ENCODE peak calls at places on chromosome 10, in six cellular contexts. V, S, C, L, Y and D are unnamed samples.

GRCh38 chr10:103942866-103943265 is 24.1 kb upstream of the SLK start:
- ATAC-seq in V (no peak), S (no peak), C (no peak), L (no peak), Y (no peak), D (no peak)

GRCh38 chr10:125983161-125983560 is 86.8 kb downstream of the FANK1 start:
- ATAC-seq in V (no peak), S (no peak), C (no peak), L (no peak), Y (no peak), D (no peak)

GRCh38 chr10:31754803-31755624 is 173.6 kb downstream of the ARHGAP12 start:
- ATAC-seq in V (no peak), S (peak; percentile 11), C (peak; percentile 17), L (peak; percentile 62), Y (no peak), D (no peak)

GRCh38 chr10:90276894-90277447 is 575.6 kb downstream of the KIF20B start:
- ATAC-seq in V (no peak), S (no peak), C (no peak), L (no peak), Y (no peak), D (no peak)

GRCh38 chr10:115932099-115932498 is 340.9 kb downstream of the GFRA1 start:
- ATAC-seq in V (no peak), S (no peak), C (no peak), L (no peak), Y (no peak), D (no peak)

GRCh38 chr10:117138838-117139580 is 939 bp upstream of the VAX1 start:
- ATAC-seq in V (no peak), S (peak; percentile 30), C (no peak), L (no peak), Y (no peak), D (no peak)

GRCh38 chr10:114603943-114604342 is 54.1 kb downstream of the ABLIM1 start:
- ATAC-seq in V (peak; percentile 18), S (no peak), C (no peak), L (peak; percentile 57), Y (peak; percentile 38), D (no peak)

GRCh38 chr10:113549856-113550255 is 3.0 kb upstream of the HABP2 start:
- ATAC-seq in V (no peak), S (no peak), C (no peak), L (no peak), Y (no peak), D (no peak)

GRCh38 chr10:78472542-78472890 is 438.9 kb downstream of the RPS24 start:
- ATAC-seq in V (no peak), S (peak; percentile 69), C (no peak), L (no peak), Y (no peak), D (no peak)

GRCh38 chr10:121078036-121078435 is 226.9 kb downstream of the WDR11 start:
- ATAC-seq in V (no peak), S (no peak), C (no peak), L (no peak), Y (no peak), D (no peak)

GRCh38 chr10:34323197-34323596 is 491.9 kb downstream of the PARD3 start:
- ATAC-seq in V (no peak), S (no peak), C (no peak), L (no peak), Y (no peak), D (no peak)

GRCh38 chr10:6319119-6319518 is 116.4 kb downstream of the PFKFB3 start:
- ATAC-seq in V (no peak), S (no peak), C (no peak), L (no peak), Y (no peak), D (no peak)

GRCh38 chr10:1515121-1515779 is 222.1 kb downstream of the ADARB2 start:
- ATAC-seq in V (no peak), S (no peak), C (no peak), L (no peak), Y (no peak), D (no peak)

GRCh38 chr10:79050896-79051555 is 17.7 kb upstream of the ZMIZ1 start:
- ATAC-seq in V (no peak), S (no peak), C (no peak), L (no peak), Y (no peak), D (no peak)

GRCh38 chr10:79166741-79167140 is 98.0 kb downstream of the ZMIZ1 start:
- ATAC-seq in V (no peak), S (no peak), C (no peak), L (no peak), Y (no peak), D (no peak)

GRCh38 chr10:17831896-17832295 is 22.7 kb downstream of the MRC1 start:
- ATAC-seq in V (no peak), S (no peak), C (no peak), L (no peak), Y (no peak), D (no peak)

GRCh38 chr10:125006921-125007391 is 65.0 kb downstream of the ZRANB1 start:
- ATAC-seq in V (no peak), S (no peak), C (no peak), L (no peak), Y (peak; percentile 66), D (peak; percentile 37)

GRCh38 chr10:62457598-62457997 is 83.4 kb downstream of the ZNF365 start:
- ATAC-seq in V (peak; percentile 14), S (no peak), C (no peak), L (no peak), Y (no peak), D (no peak)
- H3K4me3 ChIP-seq in V (no peak overlapping the region), S (no peak overlapping the region), C (no peak overlapping the region), L (no peak overlapping the region), Y (no peak overlapping the region), D (no peak overlapping the region)

GRCh38 chr10:92737484-92737883 is 47.7 kb downstream of the HHEX start:
- ATAC-seq in V (no peak), S (no peak), C (no peak), L (no peak), Y (no peak), D (no peak)

GRCh38 chr10:92740762-92741161 is 51.0 kb downstream of the HHEX start:
- ATAC-seq in V (no peak), S (peak; percentile 62), C (no peak), L (no peak), Y (no peak), D (no peak)

GRCh38 chr10:92734288-92734687 is 44.5 kb downstream of the HHEX start:
- ATAC-seq in V (no peak), S (no peak), C (no peak), L (no peak), Y (no peak), D (no peak)

GRCh38 chr10:92732958-92733357 is 43.2 kb downstream of the HHEX start:
- ATAC-seq in V (no peak), S (no peak), C (no peak), L (no peak), Y (no peak), D (no peak)

GRCh38 chr10:92735938-92736337 is 46.2 kb downstream of the HHEX start:
- ATAC-seq in V (peak; percentile 48), S (no peak), C (no peak), L (no peak), Y (no peak), D (no peak)
- TF ChIP-seq CTCF in V (no peak), S (no peak), C (no peak), L (no peak), Y (no peak), D (no peak)

GRCh38 chr10:85995791-85996190 is 370.8 kb downstream of the GRID1 start:
- ATAC-seq in V (peak; percentile 83), S (peak; percentile 75), C (peak; percentile 89), L (peak; percentile 82), Y (peak; percentile 58), D (no peak)
- TF ChIP-seq POLR2AphosphoS5 in V (no peak), S (no peak), C (no peak), L (no peak), Y (no peak), D (no peak)

DNA sequence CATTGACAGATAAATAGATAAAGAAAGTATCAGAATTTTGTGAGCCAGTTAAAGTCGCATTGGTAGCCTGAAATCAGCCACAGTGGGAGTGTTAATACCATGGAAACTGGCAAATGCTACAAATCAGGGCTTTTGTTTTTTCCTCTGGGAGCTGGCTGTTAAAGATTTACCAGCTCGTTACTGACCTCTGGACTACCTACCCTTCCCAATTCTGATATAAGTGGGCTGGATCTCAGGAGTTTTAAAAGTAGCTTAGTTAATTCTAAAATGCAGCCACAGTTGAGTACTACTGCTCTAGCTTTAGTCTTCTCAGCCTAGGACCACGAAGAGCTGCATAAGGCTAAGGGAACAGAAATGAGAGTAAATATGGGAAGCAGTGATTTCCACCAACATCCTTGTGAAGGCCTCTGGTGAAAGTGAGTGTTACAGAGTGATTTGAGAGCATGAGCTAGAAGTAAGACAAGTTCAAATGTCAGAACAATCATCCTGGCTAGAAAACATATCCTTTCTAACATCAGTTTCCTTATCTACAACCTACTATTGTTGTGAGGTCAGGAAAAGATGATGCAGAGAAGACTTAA is 53.2 kb downstream of the A1CF start:
- ATAC-seq in V (no peak), S (peak; percentile 93), C (no peak), L (no peak), Y (no peak), D (no peak)
- H3K4me3 ChIP-seq in V (no peak overlapping the region), S (peak overlapping the region; percentile 27), C (no peak overlapping the region), L (no peak overlapping the region), Y (no peak overlapping the region), D (no peak overlapping the region)

GRCh38 chr10:70137927-70138883 is 5.6 kb upstream of the AIFM2 start:
- ATAC-seq in V (no peak), S (no peak), C (peak; percentile 25), L (no peak), Y (no peak), D (no peak)

GRCh38 chr10:70140297-70140696 is 6.2 kb downstream of the TYSND1 start:
- ATAC-seq in V (no peak), S (no peak), C (no peak), L (no peak), Y (no peak), D (no peak)

GRCh38 chr10:70139997-70140250 is 6.6 kb downstream of the TYSND1 start:
- ATAC-seq in V (no peak), S (no peak), C (no peak), L (no peak), Y (no peak), D (no peak)

GRCh38 chr10:70137135-70137534 is 4.5 kb upstream of the AIFM2 start:
- ATAC-seq in V (no peak), S (no peak), C (no peak), L (no peak), Y (no peak), D (no peak)

GRCh38 chr10:70139151-70139996 is 6.7 kb upstream of the AIFM2 start:
- ATAC-seq in V (no peak), S (peak; percentile 19), C (peak; percentile 38), L (no peak), Y (no peak), D (no peak)
- TF ChIP-seq CTCF in V (no peak), S (no peak), C (no peak), L (no peak), Y (no peak), D (no peak)

GRCh38 chr10:97498841-97499560 is at the start of gene UBTD1:
- ATAC-seq in V (peak; percentile 2), S (peak; percentile 95), C (no peak), L (peak; percentile 19), Y (peak; percentile 20), D (no peak)

GRCh38 chr10:97498076-97498840 is at the start of gene MMS19:
- ATAC-seq in V (peak; percentile 93), S (peak; percentile 76), C (peak; percentile 92), L (peak; percentile 96), Y (peak; percentile 95), D (peak; percentile 94)

GRCh38 chr10:97499561-97500296 is 1.0 kb downstream of the UBTD1 start:
- ATAC-seq in V (no peak), S (no peak), C (no peak), L (no peak), Y (no peak), D (no peak)

GRCh38 chr10:97500297-97500575 is 1.5 kb downstream of the UBTD1 start:
- ATAC-seq in V (no peak), S (no peak), C (no peak), L (no peak), Y (no peak), D (no peak)

GRCh38 chr10:97497572-97498075 is 598 bp downstream of the MMS19 start:
- ATAC-seq in V (peak; percentile 67), S (peak; percentile 57), C (peak; percentile 61), L (peak; percentile 68), Y (peak; percentile 75), D (peak; percentile 35)
- TF ChIP-seq POLR2AphosphoS5 in V (peak; percentile 93), S (peak; percentile 64), C (peak; percentile 56), L (peak; percentile 79), Y (peak; percentile 47), D (peak; percentile 69)